ENCODE peak calls at places on chromosome 19, in four cellular contexts. B is psoas muscle, Q is KG1, D is lower leg skin. J is an unnamed sample.

GRCh38 chr19:35712529-35712909 is 5.3 kb upstream of the KMT2B start:
- DNase-seq in B (no peak), Q (no peak), D (no peak), J (no peak)

GRCh38 chr19:33194884-33195710 is 967 bp downstream of the LRP3 start:
- DNase-seq in B (peak; percentile 56), Q (no peak), D (no peak), J (peak; percentile 66)

GRCh38 chr19:33199441-33200265 is 5.5 kb downstream of the LRP3 start:
- DNase-seq in B (no peak), Q (no peak), D (no peak), J (no peak)

GRCh38 chr19:3576696-3577443 is 4.1 kb downstream of the HMG20B start:
- DNase-seq in B (peak; percentile 66), Q (no peak), D (no peak), J (no peak)

GRCh38 chr19:15199652-15200574 is 882 bp downstream of the NOTCH3 start:
- DNase-seq in B (no peak), Q (no peak), D (no peak), J (peak; percentile 76)

GRCh38 chr19:3516675-3517207 is 10.6 kb downstream of the FZR1 start:
- DNase-seq in B (no peak), Q (no peak), D (no peak), J (no peak)

GRCh38 chr19:33938821-33939220 is 142.2 kb downstream of the KCTD15 start:
- DNase-seq in B (no peak), Q (no peak), D (no peak), J (no peak)

GRCh38 chr19:58474291-58474996 is 1.7 kb upstream of the ZNF446 start:
- DNase-seq in B (no peak), Q (no peak), D (no peak), J (peak; percentile 17)

GRCh38 chr19:8463343-8463742 is 18.6 kb downstream of the HNRNPM start:
- DNase-seq in B (no peak), Q (no peak), D (no peak), J (no peak)

GRCh38 chr19:15210323-15210774 is 9.6 kb upstream of the NOTCH3 start:
- DNase-seq in B (peak; percentile 54), Q (no peak), D (no peak), J (peak; percentile 56)

GRCh38 chr19:46299695-46300094 is 2.9 kb downstream of the HIF3A start:
- DNase-seq in B (no peak), Q (no peak), D (no peak), J (peak; percentile 20)

GRCh38 chr19:13881692-13882418 is 4.9 kb downstream of the NANOS3 start:
- DNase-seq in B (peak; percentile 48), Q (no peak), D (no peak), J (no peak)

GRCh38 chr19:41546386-41546789 is 29.6 kb upstream of the CEACAM21 start:
- DNase-seq in B (no peak), Q (peak; percentile 23), D (no peak), J (no peak)

GRCh38 chr19:29745253-29745652 is 30.2 kb upstream of the C19orf12 start:
- DNase-seq in B (no peak), Q (no peak), D (no peak), J (no peak)

GRCh38 chr19:15025237-15025636 is 24.0 kb upstream of the CASP14 start:
- DNase-seq in B (no peak), Q (no peak), D (no peak), J (no peak)

GRCh38 chr19:19263886-19264487 is 9.1 kb downstream of the TM6SF2 start:
- DNase-seq in B (no peak), Q (no peak), D (no peak), J (no peak)

GRCh38 chr19:39531834-39532232 is 819 bp downstream of the EID2B start:
- DNase-seq in B (no peak), Q (no peak), D (no peak), J (no peak)

GRCh38 chr19:53977429-53977990 is 13.9 kb upstream of the CACNG6 start:
- DNase-seq in B (peak; percentile 73), Q (peak; percentile 40), D (peak; percentile 82), J (peak; percentile 95)

GRCh38 chr19:55695511-55696290 is 20.7 kb downstream of the EPN1 start:
- DNase-seq in B (no peak), Q (no peak), D (no peak), J (no peak)

GRCh38 chr19:2117215-2117960 is 20.7 kb downstream of the IZUMO4 start:
- DNase-seq in B (no peak), Q (no peak), D (no peak), J (no peak)

GRCh38 chr19:52635786-52636570 is 2.2 kb downstream of the ZNF83 start:
- DNase-seq in B (no peak), Q (no peak), D (no peak), J (peak; percentile 2)

GRCh38 chr19:55287361-55288079 is 3.7 kb downstream of the BRSK1 start:
- DNase-seq in B (no peak), Q (no peak), D (no peak), J (no peak)

GRCh38 chr19:5289060-5289990 is 51.3 kb downstream of the PTPRS start:
- DNase-seq in B (no peak), Q (no peak), D (no peak), J (no peak)

GRCh38 chr19:920051-920857 is 3.1 kb downstream of the KISS1R start:
- DNase-seq in B (no peak), Q (no peak), D (no peak), J (peak; percentile 54)

GRCh38 chr19:50414850-50415660 is 3.7 kb upstream of the SPIB start:
- DNase-seq in B (peak; percentile 81), Q (no peak), D (peak; percentile 62), J (peak; percentile 68)

GRCh38 chr19:41253660-41254059 is 10.5 kb upstream of the HNRNPUL1 start:
- DNase-seq in B (no peak), Q (no peak), D (no peak), J (no peak)

GRCh38 chr19:38070573-38070972 is 153.4 kb downstream of the DPF1 start:
- DNase-seq in B (no peak), Q (no peak), D (no peak), J (peak; percentile 31)

GRCh38 chr19:42191855-42192254 is 25.6 kb downstream of the DEDD2 start:
- DNase-seq in B (no peak), Q (no peak), D (peak; percentile 57), J (peak; percentile 15)

GRCh38 chr19:35963514-35963913 is 27.3 kb downstream of the LRFN3 start:
- DNase-seq in B (no peak), Q (no peak), D (no peak), J (peak; percentile 53)

GRCh38 chr19:50518091-50519005 is 4.6 kb upstream of the ASPDH start:
- DNase-seq in B (no peak), Q (no peak), D (no peak), J (no peak)

GRCh38 chr19:35395762-35396199 is 24.9 kb downstream of the GPR42 start:
- DNase-seq in B (no peak), Q (no peak), D (no peak), J (peak; percentile 28)

GRCh38 chr19:46374526-46375475 is 27.9 kb downstream of the PPP5C start:
- DNase-seq in B (no peak), Q (no peak), D (no peak), J (no peak)

GRCh38 chr19:35712910-35713845 is 4.6 kb upstream of the KMT2B start:
- DNase-seq in B (no peak), Q (no peak), D (no peak), J (no peak)

GRCh38 chr19:47765522-47766358 is 12.8 kb upstream of the SELENOW start:
- DNase-seq in B (peak; percentile 77), Q (peak; percentile 8), D (no peak), J (peak; percentile 73)

J was measured in adipocyte.